ENCODE peak calls at places on chromosomes 1 and 21, in nine cellular contexts. Q, Z, G, S, A, J, H, P and V are unnamed samples.

GRCh38 chr1:201505505-201505893 is 1.4 kb downstream of the CSRP1 start:
- DNase-seq in Q (no peak), Z (peak), G (peak), S (no peak), A (no peak), J (no peak), H (no peak), P (no peak), V (no peak)

GRCh38 chr1:29876902-29877301 is 640.6 kb downstream of the PTPRU start:
- DNase-seq in Q (no peak), Z (no peak), G (no peak), S (no peak), A (no peak), J (no peak), H (peak), P (no peak), V (no peak)

GRCh38 chr1:176885756-176886155 is 278.8 kb downstream of the ASTN1 start:
- DNase-seq in Q (no peak), Z (no peak), G (no peak), S (peak), A (no peak), J (no peak), H (no peak), P (no peak), V (no peak)

GRCh38 chr1:155043259-155043658 is 7.9 kb upstream of the ADAM15 start:
- DNase-seq in Q (no peak), Z (no peak), G (no peak), S (no peak), A (no peak), J (no peak), H (no peak), P (no peak), V (no peak)

GRCh38 chr1:168722964-168723363 is 6.0 kb downstream of the DPT start:
- DNase-seq in Q (no peak), Z (no peak), G (no peak), S (no peak), A (no peak), J (no peak), H (no peak), P (no peak), V (no peak)

GRCh38 chr1:223242382-223242955 is 99.4 kb upstream of the TLR5 start:
- DNase-seq in Q (no peak), Z (no peak), G (no peak), S (no peak), A (no peak), J (no peak), H (no peak), P (no peak), V (no peak)

GRCh38 chr1:47755368-47755990 is 241.7 kb downstream of the TRABD2B start:
- DNase-seq in Q (no peak), Z (no peak), G (no peak), S (no peak), A (no peak), J (no peak), H (no peak), P (no peak), V (peak)

GRCh38 chr1:48687271-48688045 is 89.2 kb downstream of the BEND5 start:
- DNase-seq in Q (no peak), Z (no peak), G (no peak), S (no peak), A (peak), J (no peak), H (no peak), P (no peak), V (no peak)

GRCh38 chr21:44720170-44720569 is 8.8 kb upstream of the TSPEAR start:
- DNase-seq in Q (no peak), Z (no peak), G (no peak), S (no peak), A (no peak), J (no peak), H (no peak), P (no peak), V (no peak)

GRCh38 chr1:229342902-229343587 is at the start of gene CCSAP:
- DNase-seq in Q (no peak), Z (peak), G (peak), S (no peak), A (peak), J (no peak), H (peak), P (peak), V (peak)

GRCh38 chr21:44878053-44878982 is 4.8 kb upstream of the PTTG1IP start:
- DNase-seq in Q (no peak), Z (no peak), G (no peak), S (peak), A (no peak), J (no peak), H (no peak), P (no peak), V (no peak)